ENCODE peak calls at places on chromosome 4, in four cellular contexts. B is suprapubic skin, P is fibroblast of lung, S is thyroid gland. Y is an unnamed sample. For H3K27me3 and H3K4me1, the result is how much of the 10 kb centered on the place peaks cover.

GRCh38 chr4:44145868-44146267 is 302.7 kb downstream of the KCTD8 start:
- DNase-seq in B (no peak), P (peak), S (no peak), Y (no peak)

GRCh38 chr4:152780267-152780811 is 585 bp downstream of the ARFIP1 start:
- DNase-seq in B (no peak), P (peak), S (no peak), Y (no peak)

GRCh38 chr4:79864470-79865190 is 208.4 kb downstream of the ANTXR2 start:
- DNase-seq in B (no peak), P (peak), S (no peak), Y (no peak)

GRCh38 chr4:39062499-39062898 is 467 bp downstream of the KLHL5 start:
- DNase-seq in B (no peak), P (no peak), S (no peak), Y (no peak)

GRCh38 chr4:82951196-82951595 is 50.7 kb downstream of the THAP9 start:
- DNase-seq in B (no peak), P (peak), S (no peak), Y (no peak)

GRCh38 chr4:24213936-24214335 is 324.1 kb upstream of the PPARGC1A start:
- DNase-seq in B (no peak), P (no peak), S (no peak), Y (no peak)

GRCh38 chr4:77994194-77994721 is 62.9 kb upstream of the FRAS1 start:
- DNase-seq in B (no peak), P (peak), S (peak), Y (no peak)

GRCh38 chr4:180449395-180449956 is 1793.7 kb upstream of the TENM3 start:
- DNase-seq in B (no peak), P (peak), S (peak), Y (no peak)

GRCh38 chr4:151173751-151174325 is 74.4 kb downstream of the RPS3A start:
- DNase-seq in B (peak), P (peak), S (no peak), Y (no peak)

GRCh38 chr4:74653331-74654229 is 140.7 kb downstream of the BTC start:
- DNase-seq in B (no peak), P (no peak), S (no peak), Y (no peak)

GRCh38 chr4:88737304-88738015 is 39.8 kb upstream of the NAP1L5 start:
- DNase-seq in B (no peak), P (peak), S (peak), Y (no peak)

GRCh38 chr4:17489721-17490120 is 22.2 kb downstream of the QDPR start:
- DNase-seq in B (no peak), P (no peak), S (no peak), Y (no peak)

GRCh38 chr4:66123195-66123594 is 452.9 kb upstream of the EPHA5 start:
- DNase-seq in B (no peak), P (peak), S (no peak), Y (no peak)

GRCh38 chr4:142579483-142579882 is 266.6 kb downstream of the INPP4B start:
- DNase-seq in B (no peak), P (peak), S (no peak), Y (no peak)

GRCh38 chr4:86106475-86106874 is 253.4 kb downstream of the MAPK10 start:
- DNase-seq in B (no peak), P (no peak), S (no peak), Y (no peak)

GRCh38 chr4:74223801-74224200 is 65.9 kb downstream of the MTHFD2L start:
- DNase-seq in B (no peak), P (peak), S (no peak), Y (no peak)

GRCh38 chr4:123497328-123497727 is 100.7 kb downstream of the SPRY1 start:
- DNase-seq in B (no peak), P (no peak), S (no peak), Y (no peak)

GRCh38 chr4:168480991-168481588 is 798 bp upstream of the DDX60L start:
- DNase-seq in B (no peak), P (peak), S (no peak), Y (peak)

GRCh38 chr4:25346913-25347312 is 30.1 kb upstream of the ANAPC4 start:
- DNase-seq in B (no peak), P (no peak), S (no peak), Y (no peak)

GRCh38 chr4:186900232-186900900 is 176.7 kb upstream of the FAT1 start:
- DNase-seq in B (no peak), P (peak), S (no peak), Y (no peak)

GRCh38 chr4:113468165-113469022 is 293.1 kb downstream of the CAMK2D start:
- DNase-seq in B (peak), P (peak), S (peak), Y (peak)

GRCh38 chr4:123856689-123857545 is 460.3 kb downstream of the SPRY1 start:
- DNase-seq in B (no peak), P (peak), S (no peak), Y (peak)

GRCh38 chr4:189988892-189989431 is 38.1 kb downstream of the FRG2 start:
- DNase-seq in B (no peak), P (no peak), S (no peak), Y (no peak)

GRCh38 chr4:100848865-100849264 is 331.0 kb upstream of the EMCN start:
- DNase-seq in B (no peak), P (no peak), S (no peak), Y (no peak)

GRCh38 chr4:144902614-144903013 is 195.4 kb downstream of the ANAPC10 start:
- DNase-seq in B (no peak), P (no peak), S (no peak), Y (no peak)

GRCh38 chr4:115360441-115360840 is 247.0 kb upstream of the NDST4 start:
- DNase-seq in B (no peak), P (peak), S (no peak), Y (no peak)

GRCh38 chr4:146255874-146256273 is 41.5 kb downstream of the REELD1 start:
- DNase-seq in B (no peak), P (peak), S (no peak), Y (no peak)

GRCh38 chr4:78775278-78776030 is 696 bp upstream of the BMP2K start:
- DNase-seq in B (peak), P (peak), S (peak), Y (peak)

GRCh38 chr4:41098093-41098492 is 116.2 kb downstream of the APBB2 start:
- DNase-seq in B (no peak), P (no peak), S (no peak), Y (no peak)

GRCh38 chr4:173009129-173009823 is 159.3 kb upstream of the GALNT7 start:
- DNase-seq in B (no peak), P (peak), S (no peak), Y (no peak)

GRCh38 chr4:122921971-122922876 is at the start of gene NUDT6:
- DNase-seq in B (peak), P (peak), S (peak), Y (peak)

GRCh38 chr4:42653606-42654560 is 3.0 kb downstream of the ATP8A1 start:
- DNase-seq in B (no peak), P (peak), S (peak), Y (peak)

GRCh38 chr4:89914609-89915008 is 20.0 kb downstream of the MMRN1 start:
- DNase-seq in B (no peak), P (no peak), S (no peak), Y (no peak)

GRCh38 chr4:74133786-74134499 is 24.0 kb upstream of the MTHFD2L start:
- DNase-seq in B (peak), P (peak), S (peak), Y (peak)

GRCh38 chr4:72467633-72468032 is 101.4 kb downstream of the ADAMTS3 start:
- DNase-seq in B (no peak), P (no peak), S (no peak), Y (no peak)

GRCh38 chr4:76703123-76703490 is 194.8 kb downstream of the SOWAHB start:
- DNase-seq in B (no peak), P (no peak), S (no peak), Y (no peak)

GRCh38 chr4:24475756-24476155 is 108.6 kb downstream of the DHX15 start:
- DNase-seq in B (no peak), P (no peak), S (no peak), Y (no peak)

GRCh38 chr4:7758444-7758815 is 181.2 kb downstream of the AFAP1 start:
- DNase-seq in B (no peak), P (no peak), S (no peak), Y (no peak)

GRCh38 chr4:16225681-16225995 is 633 bp downstream of the TAPT1 start:
- DNase-seq in B (no peak), P (peak), S (no peak), Y (no peak)
- H3K27me3 ChIP-seq in B (under half), P (under half), S (under half), Y (under half)

GRCh38 chr4:10732235-10732975 is 47.8 kb upstream of the CLNK start:
- DNase-seq in B (no peak), P (no peak), S (no peak), Y (no peak)
- H3K4me1 ChIP-seq in B (under half), P (under half), S (under half), Y (under half)

GRCh38 chr4:141002323-141002805 is 130.9 kb downstream of the RNF150 start:
- DNase-seq in B (no peak), P (peak), S (no peak), Y (no peak)
- H3K27me3 ChIP-seq in B (under half), P (under half), S (under half), Y (under half)

DNA sequence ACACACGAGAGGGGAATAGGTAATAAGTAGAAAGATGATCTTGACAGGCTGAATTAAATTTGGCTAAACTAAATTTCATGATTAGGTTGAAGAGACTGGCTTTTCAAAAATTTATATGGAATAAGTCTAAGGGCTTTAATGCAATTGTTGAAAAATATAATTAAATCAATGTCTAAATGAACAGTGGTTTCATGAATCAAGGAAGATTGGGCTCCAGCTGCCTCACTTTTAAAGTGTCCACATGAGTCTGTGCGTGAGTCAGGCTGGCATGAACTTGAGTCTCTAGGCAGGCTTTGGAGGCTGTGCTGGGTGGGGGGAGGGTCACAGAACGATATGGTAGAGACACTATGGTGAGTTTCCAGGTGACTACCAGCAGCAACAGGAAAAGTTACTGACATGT is 111.9 kb downstream of the SORBS2 start:
- DNase-seq in B (no peak), P (peak), S (peak), Y (peak)
- H3K4me1 ChIP-seq in B (under half), P (under half), S (under half), Y (under half)

DNA sequence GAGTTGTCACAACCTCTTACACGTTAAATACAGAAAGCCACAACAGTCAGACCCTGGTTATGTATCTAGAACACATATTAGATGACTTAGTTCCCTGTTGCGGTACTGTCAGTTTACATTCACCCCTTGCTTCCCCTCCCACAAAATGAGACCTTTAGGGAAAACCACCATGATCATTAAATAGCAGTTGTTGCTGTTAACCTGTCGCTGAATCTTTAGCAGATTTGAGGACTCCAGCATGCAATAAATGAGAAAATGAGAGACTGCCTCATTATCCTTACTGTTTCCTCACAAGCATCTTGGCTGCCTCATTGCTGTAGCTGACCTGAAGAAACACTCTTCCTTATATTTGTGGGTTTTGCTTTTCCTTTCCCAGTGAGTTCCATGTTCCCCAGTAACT is 77.8 kb downstream of the HOPX start:
- DNase-seq in B (no peak), P (no peak), S (no peak), Y (no peak)
- H3K27me3 ChIP-seq in B (under half), P (under half), S (under half), Y (under half)

GRCh38 chr4:48904541-48905142 is 1.9 kb downstream of the OCIAD2 start:
- DNase-seq in B (no peak), P (peak), S (no peak), Y (no peak)
- H3K4me1 ChIP-seq in B (under half), P (under half), S (under half), Y (under half)